ENCODE peak calls at places on chromosomes 5 and 9, in seven cellular contexts. T, B, A, Z, W, V and H are unnamed samples.

GRCh38 chr9:127198587-127198986 is 66.0 kb upstream of the GARNL3 start:
- DNase-seq in T (no peak), B (no peak), A (no peak), Z (no peak), W (no peak), V (no peak), H (no peak)

GRCh38 chr9:111937781-111938426 is 41.3 kb downstream of the UGCG start:
- DNase-seq in T (peak), B (peak), A (peak), Z (peak), W (no peak), V (no peak), H (peak)

GRCh38 chr5:142046191-142046590 is 33.4 kb upstream of the GNPDA1 start:
- DNase-seq in T (no peak), B (peak), A (no peak), Z (no peak), W (no peak), V (no peak), H (peak)

GRCh38 chr5:95955996-95956899 is 5.4 kb downstream of the ELL2 start:
- DNase-seq in T (peak), B (no peak), A (no peak), Z (no peak), W (no peak), V (no peak), H (peak)

GRCh38 chr5:28397502-28397941 is 1359.1 kb upstream of the CDH9 start:
- DNase-seq in T (no peak), B (no peak), A (no peak), Z (no peak), W (no peak), V (no peak), H (no peak)

GRCh38 chr9:113621309-113621791 is 157.8 kb downstream of the RGS3 start:
- DNase-seq in T (peak), B (peak), A (peak), Z (peak), W (no peak), V (no peak), H (peak)

GRCh38 chr9:127140181-127140580 is 17.7 kb upstream of the ANGPTL2 start:
- DNase-seq in T (no peak), B (no peak), A (peak), Z (no peak), W (no peak), V (no peak), H (no peak)

GRCh38 chr5:72130342-72130741 is 23.1 kb downstream of the MAP1B start:
- DNase-seq in T (no peak), B (no peak), A (no peak), Z (no peak), W (no peak), V (no peak), H (no peak)

GRCh38 chr9:133371261-133371711 is 4.6 kb downstream of the SURF4 start:
- DNase-seq in T (no peak), B (no peak), A (no peak), Z (no peak), W (no peak), V (no peak), H (no peak)

GRCh38 chr9:15834541-15834940 is 281.7 kb downstream of the CCDC171 start:
- DNase-seq in T (no peak), B (no peak), A (no peak), Z (no peak), W (no peak), V (no peak), H (no peak)

GRCh38 chr9:14690986-14691730 is 2.1 kb downstream of the ZDHHC21 start:
- DNase-seq in T (no peak), B (no peak), A (no peak), Z (no peak), W (no peak), V (no peak), H (no peak)

GRCh38 chr9:135413461-135413860 is 66.1 kb upstream of the PPP1R26 start:
- DNase-seq in T (no peak), B (no peak), A (no peak), Z (no peak), W (no peak), V (no peak), H (no peak)

GRCh38 chr9:136050706-136051567 is 44.2 kb downstream of the NACC2 start:
- DNase-seq in T (no peak), B (no peak), A (peak), Z (no peak), W (no peak), V (no peak), H (no peak)

GRCh38 chr9:5044160-5044559 is 59.1 kb downstream of the JAK2 start:
- DNase-seq in T (no peak), B (no peak), A (no peak), Z (no peak), W (no peak), V (no peak), H (no peak)

GRCh38 chr5:176651472-176651980 is 4.2 kb downstream of the TSPAN17 start:
- DNase-seq in T (no peak), B (no peak), A (no peak), Z (no peak), W (no peak), V (no peak), H (peak)

GRCh38 chr5:137753227-137753985 is 757 bp downstream of the HNRNPA0 start:
- DNase-seq in T (peak), B (peak), A (peak), Z (peak), W (no peak), V (peak), H (peak)

GRCh38 chr5:7261049-7261448 is 134.9 kb upstream of the ADCY2 start:
- DNase-seq in T (peak), B (no peak), A (no peak), Z (no peak), W (peak), V (no peak), H (peak)

DNA sequence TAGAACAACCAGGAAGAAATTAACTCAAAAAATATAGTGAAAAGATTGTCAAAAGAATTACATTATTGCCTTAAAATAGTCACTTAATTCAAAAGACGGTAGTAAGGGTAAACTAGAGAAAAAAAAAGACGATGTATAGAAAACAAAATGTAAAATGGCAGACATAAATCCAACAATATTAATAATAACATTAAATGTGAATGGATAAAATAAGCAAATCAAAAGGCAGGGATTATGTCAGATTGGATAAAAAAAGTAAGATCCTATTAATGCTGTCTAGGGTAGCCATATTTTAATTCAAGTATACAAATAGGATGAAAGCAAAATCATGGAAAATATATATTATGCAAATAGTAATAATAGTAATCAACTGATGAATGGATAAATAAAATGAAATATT is 134.0 kb upstream of the ADCY2 start:
- DNase-seq in T (no peak), B (no peak), A (no peak), Z (no peak), W (no peak), V (no peak), H (no peak)
- H3K27ac ChIP-seq in T (no peak), B (no peak), A (no peak), Z (no peak), W (no peak), V (no peak), H (no peak)

GRCh38 chr5:113255579-113256210 is 179.1 kb downstream of the TSSK1B start:
- DNase-seq in T (no peak), B (no peak), A (no peak), Z (no peak), W (no peak), V (no peak), H (no peak)
- TF ChIP-seq POLR2A in T (no peak), B (no peak), A (no peak), Z (no peak), W (no peak), V (no peak), H (no peak)

GRCh38 chr5:157548513-157549282 is 26.9 kb downstream of the ADAM19 start:
- DNase-seq in T (no peak), B (no peak), A (no peak), Z (no peak), W (no peak), V (no peak), H (no peak)
- H3K27ac ChIP-seq in T (no peak), B (peak), A (no peak), Z (peak), W (peak), V (no peak), H (no peak)

GRCh38 chr5:123087173-123088030 is 1.6 kb upstream of the PRDM6 start:
- DNase-seq in T (no peak), B (no peak), A (no peak), Z (no peak), W (no peak), V (no peak), H (no peak)

GRCh38 chr5:123083298-123083697 is 5.7 kb upstream of the PRDM6 start:
- DNase-seq in T (no peak), B (no peak), A (no peak), Z (no peak), W (no peak), V (no peak), H (no peak)

GRCh38 chr5:123086376-123087055 is 2.5 kb upstream of the PRDM6 start:
- DNase-seq in T (no peak), B (no peak), A (no peak), Z (no peak), W (no peak), V (no peak), H (no peak)

GRCh38 chr5:123085638-123086286 is 3.3 kb upstream of the PRDM6 start:
- DNase-seq in T (no peak), B (no peak), A (no peak), Z (no peak), W (no peak), V (no peak), H (no peak)

DNA sequence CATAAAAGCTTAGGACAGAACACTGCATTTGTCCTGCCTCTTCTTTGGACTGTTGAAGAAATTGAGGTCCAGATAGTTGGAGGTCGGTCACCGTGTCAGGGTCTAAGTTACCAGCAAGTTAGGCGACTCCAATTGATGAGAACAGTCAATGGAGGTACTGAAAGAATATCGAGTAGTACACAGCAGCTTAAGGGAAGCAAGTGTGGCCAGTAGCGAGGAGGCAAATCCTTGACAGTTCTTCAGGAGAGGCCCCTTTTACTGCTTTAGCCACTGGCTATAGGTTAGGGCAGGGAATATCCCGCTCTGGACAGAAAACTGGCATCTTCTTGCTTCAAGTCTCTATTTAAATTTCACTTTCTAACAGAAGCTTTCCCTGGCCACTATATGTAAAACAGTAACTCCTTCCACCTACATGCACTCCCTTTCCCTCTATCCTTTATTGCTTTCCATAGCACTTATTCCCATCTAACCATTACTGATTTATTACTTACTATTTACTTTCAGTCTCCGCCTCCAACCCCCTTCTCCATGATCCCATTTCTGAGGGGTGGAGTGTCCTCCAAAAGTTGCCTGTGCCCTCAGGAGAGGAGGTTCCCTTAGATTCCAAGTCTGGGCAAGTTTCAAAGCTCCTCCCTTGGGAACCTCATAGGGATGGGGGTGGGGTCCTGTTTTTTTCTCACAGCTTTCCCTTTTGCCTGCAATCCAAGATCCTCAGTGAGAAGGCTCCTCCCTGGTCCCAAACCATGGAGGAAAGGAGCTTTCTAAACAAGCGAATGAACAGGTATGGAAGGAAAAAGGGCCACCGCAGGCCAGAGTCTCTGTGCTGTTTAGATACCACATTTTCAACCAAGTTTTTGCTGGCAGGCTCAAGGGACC is 4.1 kb upstream of the PRDM6 start:
- DNase-seq in T (no peak), B (no peak), A (no peak), Z (no peak), W (no peak), V (no peak), H (no peak)
- TF ChIP-seq POLR2A in T (no peak), B (no peak), A (no peak), Z (no peak), W (no peak), V (no peak), H (no peak)

GRCh38 chr5:9350301-9350797 is 195.5 kb downstream of the SEMA5A start:
- DNase-seq in T (no peak), B (no peak), A (no peak), Z (no peak), W (no peak), V (no peak), H (no peak)
- H3K27ac ChIP-seq in T (no peak), B (no peak), A (no peak), Z (no peak), W (no peak), V (no peak), H (no peak)

GRCh38 chr9:101397746-101398334 is 578 bp downstream of the MRPL50 start:
- DNase-seq in T (no peak), B (no peak), A (no peak), Z (peak), W (no peak), V (no peak), H (no peak)
- TF ChIP-seq POLR2A in T (no peak), B (no peak), A (no peak), Z (no peak), W (no peak), V (no peak), H (no peak)

GRCh38 chr5:54820346-54820745 is 165.0 kb downstream of the ESM1 start:
- DNase-seq in T (no peak), B (no peak), A (no peak), Z (no peak), W (no peak), V (no peak), H (no peak)

GRCh38 chr5:54821445-54822330 is 163.7 kb downstream of the ESM1 start:
- DNase-seq in T (no peak), B (no peak), A (no peak), Z (no peak), W (no peak), V (no peak), H (no peak)

GRCh38 chr5:54823006-54823405 is 162.4 kb downstream of the ESM1 start:
- DNase-seq in T (no peak), B (no peak), A (no peak), Z (no peak), W (no peak), V (no peak), H (no peak)

GRCh38 chr5:54820759-54821158 is 164.6 kb downstream of the ESM1 start:
- DNase-seq in T (no peak), B (no peak), A (no peak), Z (no peak), W (no peak), V (no peak), H (no peak)

GRCh38 chr5:54822331-54822700 is 163.1 kb downstream of the ESM1 start:
- DNase-seq in T (no peak), B (no peak), A (no peak), Z (no peak), W (no peak), V (no peak), H (no peak)
- H3K27ac ChIP-seq in T (no peak), B (no peak), A (no peak), Z (no peak), W (no peak), V (no peak), H (no peak)

GRCh38 chr5:4866131-4866659 is 273.9 kb upstream of the ADAMTS16 start:
- DNase-seq in T (no peak), B (no peak), A (no peak), Z (no peak), W (no peak), V (no peak), H (peak)

GRCh38 chr5:4862500-4862899 is 277.6 kb upstream of the ADAMTS16 start:
- DNase-seq in T (no peak), B (no peak), A (no peak), Z (no peak), W (no peak), V (no peak), H (no peak)

GRCh38 chr5:4873656-4874055 is 266.5 kb upstream of the ADAMTS16 start:
- DNase-seq in T (no peak), B (no peak), A (no peak), Z (no peak), W (no peak), V (no peak), H (no peak)

GRCh38 chr5:4866817-4867216 is 273.3 kb upstream of the ADAMTS16 start:
- DNase-seq in T (no peak), B (no peak), A (no peak), Z (no peak), W (no peak), V (no peak), H (no peak)

DNA sequence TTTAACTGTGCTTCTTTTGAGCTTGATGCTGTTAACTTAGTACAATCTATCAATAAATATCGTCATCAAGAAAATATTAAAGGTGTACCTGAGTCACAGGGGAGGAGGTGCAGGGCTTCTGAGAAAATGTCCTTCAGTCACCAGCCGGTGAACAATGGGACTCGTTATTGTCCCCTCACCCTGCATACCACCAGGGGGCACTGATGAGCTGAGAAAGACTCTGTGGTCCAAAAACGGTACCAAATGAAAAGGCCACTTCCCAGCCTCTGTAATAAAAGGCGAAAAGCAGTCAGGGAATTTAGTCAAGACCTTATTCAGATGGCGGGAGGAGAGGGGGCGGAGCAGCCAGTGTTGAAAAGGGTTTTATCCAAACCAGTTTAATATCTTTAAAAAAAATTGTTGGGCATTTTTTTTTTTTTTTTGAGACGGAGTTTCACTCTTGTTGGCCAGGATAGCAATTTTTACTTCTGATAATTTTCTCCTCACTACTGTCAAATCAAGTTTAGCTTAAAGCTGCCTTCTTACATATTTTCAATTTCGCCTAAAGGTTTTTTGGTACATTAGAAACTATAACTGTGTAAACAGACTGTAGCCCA is 271.9 kb upstream of the ADAMTS16 start:
- DNase-seq in T (peak), B (peak), A (peak), Z (peak), W (no peak), V (no peak), H (peak)
- TF ChIP-seq POLR2A in T (no peak), B (no peak), A (no peak), Z (no peak), W (no peak), V (no peak), H (no peak)

GRCh38 chr5:151243564-151243963 is 9.4 kb upstream of the GM2A start:
- DNase-seq in T (no peak), B (no peak), A (no peak), Z (no peak), W (no peak), V (no peak), H (no peak)

GRCh38 chr5:151243127-151243526 is 9.9 kb upstream of the GM2A start:
- DNase-seq in T (no peak), B (no peak), A (no peak), Z (no peak), W (no peak), V (no peak), H (no peak)

GRCh38 chr5:151245820-151246219 is 7.2 kb upstream of the GM2A start:
- DNase-seq in T (no peak), B (no peak), A (no peak), Z (no peak), W (no peak), V (no peak), H (no peak)

GRCh38 chr5:151240891-151241290 is 12.1 kb upstream of the GM2A start:
- DNase-seq in T (no peak), B (no peak), A (no peak), Z (no peak), W (no peak), V (no peak), H (no peak)

DNA sequence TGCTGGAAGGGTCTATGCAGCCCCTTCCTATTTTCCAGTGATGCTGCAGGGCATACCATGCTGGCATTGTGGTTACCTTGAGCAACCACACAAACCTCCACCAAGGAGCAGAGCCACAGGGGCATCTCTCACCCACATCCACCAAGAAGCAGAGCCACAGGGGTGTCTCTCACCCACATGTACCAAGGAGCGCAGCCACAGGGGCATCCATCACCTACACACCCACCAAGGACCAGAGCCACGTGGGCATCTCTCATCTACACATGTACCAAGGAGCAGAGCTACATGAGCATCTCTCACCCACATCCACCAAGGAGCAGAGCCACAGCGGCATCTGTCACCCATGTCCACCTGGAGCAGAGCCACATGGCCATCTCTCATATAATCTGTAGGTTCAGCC is 8.8 kb upstream of the GM2A start:
- DNase-seq in T (no peak), B (no peak), A (no peak), Z (no peak), W (no peak), V (no peak), H (no peak)
- H3K27ac ChIP-seq in T (no peak), B (no peak), A (no peak), Z (no peak), W (no peak), V (no peak), H (no peak)

DNA sequence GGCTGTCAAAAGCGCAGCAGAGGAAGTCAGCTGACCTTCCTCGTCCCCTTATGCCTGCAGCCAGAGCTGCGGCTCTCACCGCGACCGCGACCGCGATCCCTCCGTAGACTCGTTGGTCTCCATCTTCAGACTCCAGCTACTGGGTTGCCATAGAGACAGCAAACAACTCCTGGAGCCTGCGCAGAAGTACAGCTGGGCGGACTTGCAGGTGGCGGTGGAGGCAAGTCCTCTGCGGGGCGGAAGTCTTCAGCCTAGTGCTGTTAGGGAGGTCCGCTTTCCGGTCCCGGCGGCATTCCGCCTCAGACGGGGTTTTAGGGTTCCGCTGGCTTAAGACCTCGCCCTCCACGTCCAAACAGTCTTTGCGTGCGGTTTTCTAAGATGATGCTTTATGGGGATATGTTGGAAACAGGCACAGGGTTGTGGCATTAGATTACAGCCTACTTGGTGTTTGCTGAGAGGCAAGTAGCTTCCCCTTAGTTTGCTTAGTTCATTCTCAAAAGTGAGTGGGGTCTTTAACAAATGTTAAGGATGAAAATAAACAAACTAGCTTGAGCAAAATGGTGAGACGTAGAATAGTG is at the start of gene SPAG8:
- DNase-seq in T (peak), B (peak), A (peak), Z (peak), W (peak), V (peak), H (peak)
- TF ChIP-seq POLR2A in T (no peak), B (peak), A (peak), Z (peak), W (no peak), V (no peak), H (peak)